ENCODE peak calls at places on chromosome 14, in nine cellular contexts. R is H9; F is IMR-90; K is gastrocnemius medialis; Q is transverse colon; A is HCT116; I is CD8-positive, alpha-beta T cell; W is body of pancreas; E is heart left ventricle. G is an unnamed sample.
A peak's percentile ranks its signal among the peaks of the same experiment; 100 is the strongest.

GRCh38 chr14:39880965-39881364 is 448.7 kb upstream of the FBXO33 start:
- DNase-seq in R (no peak), F (no peak), K (no peak), Q (no peak), A (no peak), I (no peak), W (no peak), E (no peak), G (no peak)

GRCh38 chr14:104223101-104223809 is 84.9 kb downstream of the KIF26A start:
- DNase-seq in R (no peak), F (no peak), K (no peak), Q (peak; percentile 38), A (no peak), I (no peak), W (peak; percentile 49), E (peak; percentile 50), G (no peak)

GRCh38 chr14:101520621-101521305 is 40.5 kb upstream of the DIO3 start:
- DNase-seq in R (no peak), F (no peak), K (peak; percentile 41), Q (no peak), A (no peak), I (no peak), W (peak; percentile 47), E (no peak), G (peak; percentile 38)

GRCh38 chr14:65156568-65157366 is 54.5 kb upstream of the MAX start:
- DNase-seq in R (no peak), F (peak; percentile 78), K (peak; percentile 14), Q (peak; percentile 19), A (no peak), I (no peak), W (peak; percentile 44), E (peak; percentile 25), G (peak; percentile 58)

GRCh38 chr14:99410019-99410418 is 70.6 kb downstream of the SETD3 start:
- DNase-seq in R (no peak), F (no peak), K (no peak), Q (no peak), A (no peak), I (no peak), W (no peak), E (no peak), G (no peak)

GRCh38 chr14:64971890-64972785 is at the start of gene RAB15:
- DNase-seq in R (no peak), F (peak; percentile 6), K (no peak), Q (peak; percentile 32), A (no peak), I (peak; percentile 27), W (peak; percentile 40), E (peak; percentile 55), G (no peak)

GRCh38 chr14:65549429-65549828 is 136.9 kb downstream of the FUT8 start:
- DNase-seq in R (no peak), F (no peak), K (no peak), Q (no peak), A (no peak), I (no peak), W (no peak), E (no peak), G (no peak)

GRCh38 chr14:61535032-61535431 is 160.3 kb upstream of the HIF1A start:
- DNase-seq in R (no peak), F (peak; percentile 58), K (no peak), Q (no peak), A (no peak), I (no peak), W (no peak), E (no peak), G (no peak)

GRCh38 chr14:23539209-23539866 is 12.2 kb downstream of the ZFHX2 start:
- DNase-seq in R (peak; percentile 85), F (peak; percentile 28), K (no peak), Q (no peak), A (peak; percentile 19), I (no peak), W (no peak), E (no peak), G (no peak)

GRCh38 chr14:93036652-93037341 is 78.9 kb downstream of the ITPK1 start:
- DNase-seq in R (no peak), F (no peak), K (no peak), Q (no peak), A (no peak), I (no peak), W (no peak), E (no peak), G (no peak)

GRCh38 chr14:24408764-24409163 is 10.0 kb downstream of the NYNRIN start:
- DNase-seq in R (peak; percentile 13), F (no peak), K (no peak), Q (no peak), A (no peak), I (no peak), W (no peak), E (no peak), G (no peak)

GRCh38 chr14:49892301-49892635 is 614 bp upstream of the ARF6 start:
- DNase-seq in R (no peak), F (peak; percentile 82), K (peak; percentile 43), Q (peak; percentile 73), A (no peak), I (no peak), W (peak; percentile 83), E (peak; percentile 64), G (peak; percentile 60)

GRCh38 chr14:77376380-77376770 is 519 bp downstream of the TMED8 start:
- DNase-seq in R (peak; percentile 41), F (no peak), K (no peak), Q (peak; percentile 26), A (no peak), I (peak; percentile 12), W (peak; percentile 5), E (peak; percentile 24), G (peak; percentile 30)

GRCh38 chr14:99981806-99982205 is 83.4 kb upstream of the EVL start:
- DNase-seq in R (no peak), F (no peak), K (no peak), Q (no peak), A (no peak), I (no peak), W (no peak), E (no peak), G (no peak)

GRCh38 chr14:104745431-104745830 is 7.5 kb upstream of the SIVA1 start:
- DNase-seq in R (no peak), F (no peak), K (no peak), Q (no peak), A (no peak), I (no peak), W (no peak), E (no peak), G (no peak)

GRCh38 chr14:56216631-56217379 is 98.6 kb downstream of the PELI2 start:
- DNase-seq in R (no peak), F (peak; percentile 28), K (peak; percentile 21), Q (peak; percentile 51), A (no peak), I (no peak), W (peak; percentile 51), E (peak; percentile 54), G (peak; percentile 47)

GRCh38 chr14:92577321-92577742 is 63.8 kb downstream of the RIN3 start:
- DNase-seq in R (no peak), F (no peak), K (no peak), Q (no peak), A (no peak), I (peak; percentile 24), W (no peak), E (no peak), G (no peak)

GRCh38 chr14:102768223-102769048 is 8.8 kb upstream of the TRAF3 start:
- DNase-seq in R (no peak), F (no peak), K (no peak), Q (no peak), A (no peak), I (no peak), W (peak; percentile 48), E (no peak), G (no peak)

DNA sequence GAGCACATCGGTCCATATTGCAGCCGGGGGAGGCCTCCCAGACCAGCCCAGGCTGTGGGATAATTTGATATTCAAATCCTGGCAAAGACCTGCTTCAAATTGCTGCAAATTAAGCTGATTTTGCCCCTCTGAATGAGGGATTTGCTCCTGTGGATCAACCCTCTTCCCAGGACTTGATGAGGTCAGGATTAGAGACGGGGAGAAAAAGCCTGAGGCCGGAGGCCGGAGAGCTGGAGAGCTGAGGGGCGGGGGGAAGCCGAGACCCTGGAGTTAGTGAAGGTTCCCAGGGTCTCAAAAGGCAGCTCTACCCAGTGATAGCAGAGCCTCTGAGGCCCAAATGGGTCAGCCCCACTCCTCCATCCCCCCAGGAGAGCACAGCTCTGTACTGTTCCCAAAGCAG is 17.5 kb upstream of the VSX2 start:
- DNase-seq in R (no peak), F (no peak), K (no peak), Q (no peak), A (no peak), I (no peak), W (no peak), E (no peak), G (no peak)
- H3K27ac ChIP-seq in R (no peak overlapping the region), F (no peak overlapping the region), K (no peak overlapping the region), Q (no peak overlapping the region), A (no peak overlapping the region), I (no peak overlapping the region), W (no peak overlapping the region), E (no peak overlapping the region), G (no peak overlapping the region)

GRCh38 chr14:32560213-32560857 is 231.2 kb downstream of the AKAP6 start:
- DNase-seq in R (peak; percentile 63), F (peak; percentile 82), K (peak; percentile 45), Q (peak; percentile 57), A (peak; percentile 54), I (peak; percentile 0), W (peak; percentile 57), E (peak; percentile 39), G (peak; percentile 44)

GRCh38 chr14:32559595-32559994 is 230.5 kb downstream of the AKAP6 start:
- DNase-seq in R (no peak), F (no peak), K (no peak), Q (no peak), A (no peak), I (no peak), W (no peak), E (no peak), G (no peak)

GRCh38 chr14:32564591-32564990 is 235.5 kb downstream of the AKAP6 start:
- DNase-seq in R (no peak), F (peak; percentile 8), K (no peak), Q (no peak), A (no peak), I (no peak), W (no peak), E (no peak), G (no peak)

GRCh38 chr14:32559048-32559447 is 229.9 kb downstream of the AKAP6 start:
- DNase-seq in R (no peak), F (peak; percentile 19), K (no peak), Q (no peak), A (no peak), I (no peak), W (no peak), E (no peak), G (no peak)

GRCh38 chr14:32561520-32561919 is 232.4 kb downstream of the AKAP6 start:
- DNase-seq in R (no peak), F (peak; percentile 50), K (no peak), Q (no peak), A (no peak), I (no peak), W (peak; percentile 11), E (no peak), G (no peak)
- TF ChIP-seq CTCF in R (no peak), F (no peak), K (no peak), Q (no peak), A (no peak), I (no peak), W (no peak), E (no peak), G (no peak)

GRCh38 chr14:89792489-89793366 is 161.8 kb downstream of the EFCAB11 start:
- DNase-seq in R (no peak), F (peak; percentile 81), K (peak; percentile 88), Q (no peak), A (no peak), I (no peak), W (peak; percentile 32), E (no peak), G (no peak)
- H3K27ac ChIP-seq in R (no peak overlapping the region), F (peak overlapping the region; percentile 83), K (peak overlapping the region; percentile 81), Q (peak overlapping the region; percentile 57), A (no peak overlapping the region), I (no peak overlapping the region), W (no peak overlapping the region), E (peak overlapping the region; percentile 57), G (no peak overlapping the region)

GRCh38 chr14:79543966-79544365 is 667.3 kb downstream of the DIO2 start:
- DNase-seq in R (peak; percentile 47), F (peak; percentile 66), K (no peak), Q (no peak), A (no peak), I (no peak), W (no peak), E (no peak), G (no peak)
- TF ChIP-seq CTCF in R (peak; percentile 95), F (peak; percentile 67), K (no peak), Q (peak; percentile 30), A (no peak), I (no peak), W (peak; percentile 5), E (peak; percentile 25), G (no peak)

G was measured in lung.